ENCODE peak calls at places on chromosomes 4 and X, in seven cellular contexts. B is Right ventricle myocardium superior; D is breast epithelium; J is aorta; T is WTC11; W is effector memory CD4-positive, alpha-beta T cell; E is A549. P is an unnamed sample.

GRCh38 chrX:149040873-149041535 is 464.1 kb downstream of the IDS start:
- DNase-seq in T (no peak), E (peak), D (no peak), J (no peak), W (no peak), B (no peak), P (no peak)

GRCh38 chr4:150229538-150229937 is 151.3 kb downstream of the DCLK2 start:
- DNase-seq in J (no peak), D (no peak), W (no peak), T (no peak), E (peak), B (no peak), P (no peak)

GRCh38 chr4:1417522-1418390 is 11.5 kb upstream of the NKX1-1 start:
- DNase-seq in D (no peak), J (no peak), W (no peak), E (no peak), B (peak), T (no peak), P (peak)

GRCh38 chr4:152209772-152210493 is 326.0 kb downstream of the FBXW7 start:
- DNase-seq in W (no peak), B (no peak), T (no peak), J (no peak), E (no peak), D (no peak), P (no peak)

GRCh38 chr4:133594246-133595207 is 445.4 kb downstream of the PCDH10 start:
- DNase-seq in T (no peak), J (no peak), E (no peak), W (no peak), B (no peak), D (no peak), P (no peak)

GRCh38 chrX:81411517-81411916 is 209.6 kb downstream of the SH3BGRL start:
- DNase-seq in T (no peak), W (no peak), E (no peak), D (no peak), J (no peak), B (no peak), P (no peak)

GRCh38 chr4:101050836-101051205 is 296.5 kb downstream of the PPP3CA start:
- DNase-seq in B (no peak), W (no peak), T (no peak), D (no peak), J (no peak), E (no peak), P (no peak)

GRCh38 chrX:119692241-119693031 is 532 bp downstream of the SEPTIN6 start:
- DNase-seq in W (peak), T (peak), E (peak), J (peak), B (peak), D (no peak), P (peak)

GRCh38 chr4:18722748-18723191 is 701.2 kb upstream of the LCORL start:
- DNase-seq in J (no peak), E (no peak), D (no peak), T (no peak), W (no peak), B (no peak), P (no peak)

GRCh38 chr4:45931151-45931550 is 192.7 kb downstream of the GABRG1 start:
- DNase-seq in W (no peak), J (no peak), T (no peak), E (no peak), B (no peak), D (no peak), P (no peak)

GRCh38 chr4:7323872-7324650 is 110.7 kb downstream of the PSAPL1 start:
- DNase-seq in T (no peak), B (peak), D (no peak), J (peak), E (peak), W (no peak), P (peak)

GRCh38 chr4:84091266-84091665 is 407.8 kb downstream of the NKX6-1 start:
- DNase-seq in E (no peak), W (no peak), T (no peak), B (no peak), J (no peak), D (no peak), P (no peak)

GRCh38 chr4:74615411-74615810 is 170.5 kb downstream of the AREG start:
- DNase-seq in J (no peak), B (no peak), D (no peak), W (no peak), T (no peak), E (no peak), P (peak)

GRCh38 chr4:123433573-123433972 is 37.0 kb downstream of the SPRY1 start:
- DNase-seq in W (no peak), T (no peak), J (no peak), B (no peak), E (no peak), D (no peak), P (no peak)

GRCh38 chrX:140918398-140919043 is 83.9 kb upstream of the SPANXB1 start:
- DNase-seq in W (peak), B (no peak), T (peak), J (no peak), E (peak), D (no peak), P (peak)

GRCh38 chrX:111360839-111361238 is 51.2 kb downstream of the DCX start:
- DNase-seq in B (no peak), E (no peak), D (no peak), J (no peak), T (peak), W (no peak), P (peak)

GRCh38 chr4:59127748-59128147 is 2017.6 kb upstream of the IGFBP7 start:
- DNase-seq in W (no peak), E (no peak), T (no peak), D (no peak), B (no peak), J (no peak), P (no peak)

GRCh38 chr4:4704267-4704666 is 155.2 kb upstream of the MSX1 start:
- DNase-seq in D (no peak), E (no peak), J (no peak), T (no peak), W (no peak), B (no peak), P (no peak)

GRCh38 chr4:40046311-40046980 is 10.2 kb upstream of the N4BP2 start:
- DNase-seq in D (peak), J (no peak), T (no peak), B (no peak), W (no peak), E (peak), P (no peak)

GRCh38 chr4:35725131-35725530 is 519.2 kb downstream of the ARAP2 start:
- DNase-seq in T (peak), B (no peak), D (no peak), E (no peak), J (no peak), W (no peak), P (no peak)

GRCh38 chr4:5206391-5206790 is 155.1 kb downstream of the STK32B start:
- DNase-seq in W (no peak), J (no peak), D (no peak), B (no peak), E (peak), T (no peak), P (no peak)

GRCh38 chrX:2261838-2262678 is 238.7 kb downstream of the DHRSX start:
- DNase-seq in T (no peak), W (no peak), D (no peak), E (no peak), J (no peak), B (no peak), P (no peak)

GRCh38 chrX:153797415-153798015 is 3.0 kb downstream of the SSR4 start:
- DNase-seq in J (no peak), W (no peak), B (no peak), D (no peak), T (no peak), E (no peak), P (no peak)

GRCh38 chr4:70613182-70613892 is 15.2 kb upstream of the ENAM start:
- DNase-seq in T (no peak), W (no peak), J (no peak), E (no peak), B (no peak), D (no peak), P (peak)

GRCh38 chr4:109665783-109666455 is 37.3 kb downstream of the CASP6 start:
- DNase-seq in B (no peak), E (no peak), T (no peak), J (no peak), W (no peak), D (no peak), P (no peak)

GRCh38 chr4:5051210-5051691 is at the start of gene STK32B:
- DNase-seq in W (no peak), T (peak), E (peak), J (peak), D (no peak), B (peak), P (peak)

GRCh38 chrX:114800719-114801118 is 216.7 kb downstream of the IL13RA2 start:
- DNase-seq in W (no peak), D (no peak), B (no peak), E (peak), J (no peak), T (no peak), P (no peak)

GRCh38 chrX:153966841-153967535 is 4.6 kb downstream of the HCFC1 start:
- DNase-seq in B (no peak), D (no peak), T (no peak), J (peak), E (no peak), W (no peak), P (no peak)

GRCh38 chrX:78124304-78124703 is 15.1 kb downstream of the TAF9B start:
- DNase-seq in D (no peak), E (peak), B (no peak), W (no peak), T (no peak), J (no peak), P (no peak)

GRCh38 chr4:75823812-75824211 is 78.4 kb downstream of the PPEF2 start:
- DNase-seq in W (no peak), B (no peak), D (no peak), J (no peak), E (no peak), T (no peak), P (no peak)